ENCODE peak calls at places on chromosomes 12 and 14, in eight cellular contexts. X is right cardiac atrium, R is lower lobe of right lung, I is left ventricle myocardium inferior, T is iPS DF 6.9, D is substantia nigra, E is esophagus squamous epithelium, M is H9. A is an unnamed sample.

GRCh38 chr14:43790681-43791080 is 716.4 kb downstream of the FSCB start:
- DNase-seq in X (no peak), R (no peak), I (no peak), T (no peak), D (no peak), E (no peak), M (no peak), A (no peak)

GRCh38 chr12:100145643-100146042 is 3.0 kb upstream of the BLTP3B start:
- DNase-seq in X (no peak), R (no peak), I (no peak), T (no peak), D (no peak), E (no peak), M (no peak), A (no peak)

GRCh38 chr12:16112626-16113560 is 164.6 kb downstream of the SLC15A5 start:
- DNase-seq in X (peak), R (no peak), I (no peak), T (peak), D (no peak), E (no peak), M (peak), A (peak)

GRCh38 chr12:51905507-51906438 is 1.5 kb upstream of the ACVRL1 start:
- DNase-seq in X (peak), R (peak), I (peak), T (no peak), D (no peak), E (no peak), M (no peak), A (peak)

GRCh38 chr14:24806061-24806678 is 172.2 kb upstream of the GZMB start:
- DNase-seq in X (peak), R (peak), I (peak), T (peak), D (no peak), E (no peak), M (peak), A (peak)

GRCh38 chr14:101980700-101981099 is 16.3 kb downstream of the DYNC1H1 start:
- DNase-seq in X (no peak), R (no peak), I (no peak), T (no peak), D (no peak), E (no peak), M (no peak), A (no peak)

GRCh38 chr12:34292736-34293625 is 270.7 kb downstream of the ALG10 start:
- DNase-seq in X (no peak), R (peak), I (peak), T (no peak), D (no peak), E (no peak), M (no peak), A (peak)

GRCh38 chr12:53478865-53479264 is 20.4 kb downstream of the MAP3K12 start:
- DNase-seq in X (no peak), R (no peak), I (no peak), T (no peak), D (no peak), E (no peak), M (no peak), A (no peak)

GRCh38 chr12:41277019-41277770 is 89.1 kb downstream of the PDZRN4 start:
- DNase-seq in X (no peak), R (no peak), I (no peak), T (peak), D (no peak), E (no peak), M (no peak), A (peak)

GRCh38 chr12:13135336-13136178 is 32.1 kb upstream of the GSG1 start:
- DNase-seq in X (peak), R (peak), I (no peak), T (no peak), D (no peak), E (no peak), M (peak), A (no peak)

GRCh38 chr12:121794532-121795028 is 1.1 kb upstream of the RHOF start:
- DNase-seq in X (peak), R (no peak), I (no peak), T (no peak), D (no peak), E (no peak), M (no peak), A (no peak)

GRCh38 chr12:6699989-6700645 is 498 bp downstream of the PIANP start:
- DNase-seq in X (no peak), R (no peak), I (no peak), T (no peak), D (no peak), E (no peak), M (peak), A (peak)

GRCh38 chr14:69333791-69334337 is 64.2 kb downstream of the ERH start:
- DNase-seq in X (no peak), R (no peak), I (no peak), T (no peak), D (no peak), E (no peak), M (no peak), A (no peak)

GRCh38 chr14:88872976-88873375 is 48.5 kb downstream of the TTC8 start:
- DNase-seq in X (no peak), R (no peak), I (no peak), T (no peak), D (no peak), E (no peak), M (no peak), A (no peak)

GRCh38 chr14:104642540-104642868 is 37.9 kb upstream of the TMEM179 start:
- DNase-seq in X (no peak), R (no peak), I (no peak), T (no peak), D (no peak), E (no peak), M (no peak), A (no peak)

GRCh38 chr12:6953417-6954315 is 2.5 kb downstream of the PTPN6 start:
- DNase-seq in X (peak), R (peak), I (peak), T (no peak), D (no peak), E (no peak), M (no peak), A (peak)

GRCh38 chr12:5870183-5870582 is 74.9 kb downstream of the ANO2 start:
- DNase-seq in X (no peak), R (no peak), I (no peak), T (no peak), D (no peak), E (no peak), M (peak), A (no peak)

GRCh38 chr14:89283327-89284060 is 133.5 kb downstream of the FOXN3 start:
- DNase-seq in X (no peak), R (no peak), I (no peak), T (no peak), D (no peak), E (no peak), M (no peak), A (no peak)

GRCh38 chr12:52819731-52820510 is 6.0 kb upstream of the KRT4 start:
- DNase-seq in X (no peak), R (no peak), I (no peak), T (no peak), D (no peak), E (no peak), M (no peak), A (no peak)

GRCh38 chr14:99688210-99688581 is 4.1 kb downstream of the CYP46A1 start:
- DNase-seq in X (no peak), R (no peak), I (no peak), T (no peak), D (no peak), E (no peak), M (no peak), A (no peak)

GRCh38 chr14:99125616-99126431 is 146.2 kb downstream of the BCL11B start:
- DNase-seq in X (no peak), R (no peak), I (no peak), T (no peak), D (no peak), E (no peak), M (no peak), A (peak)

GRCh38 chr14:104874571-104875411 is 9.7 kb downstream of the CEP170B start:
- DNase-seq in X (peak), R (no peak), I (no peak), T (no peak), D (no peak), E (no peak), M (no peak), A (no peak)

GRCh38 chr12:50569321-50569720 is 64.5 kb downstream of the DIP2B start:
- DNase-seq in X (no peak), R (no peak), I (no peak), T (no peak), D (no peak), E (no peak), M (no peak), A (no peak)
- H3K27ac ChIP-seq in X (no peak), R (peak), I (peak), T (no peak), D (no peak), E (peak), M (no peak), A (no peak)

DNA sequence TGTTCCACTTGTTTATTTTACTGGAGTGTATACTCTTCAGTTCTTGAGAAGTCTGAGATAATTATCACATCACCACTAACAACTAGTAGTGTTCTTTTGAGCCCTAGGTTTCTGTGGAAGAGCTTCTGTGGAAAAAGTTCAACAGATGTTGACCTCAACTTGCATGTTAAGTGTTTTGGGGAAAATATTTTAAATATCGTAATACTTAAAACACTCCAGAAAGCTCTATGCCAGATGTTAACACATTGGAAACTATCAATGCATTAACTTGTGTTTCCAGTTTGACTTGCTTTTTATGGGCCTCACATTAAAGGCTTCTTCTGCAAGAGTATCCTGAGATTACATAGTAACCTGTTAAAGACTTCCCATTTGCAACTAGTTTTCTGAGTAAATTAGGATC is 173.1 kb downstream of the DUSP6 start:
- DNase-seq in X (no peak), R (no peak), I (no peak), T (no peak), D (no peak), E (no peak), M (no peak), A (no peak)
- H3K27ac ChIP-seq in X (no peak), R (no peak), I (peak), T (no peak), D (no peak), E (no peak), M (no peak), A (no peak)

GRCh38 chr14:65469903-65470302 is 57.4 kb downstream of the FUT8 start:
- DNase-seq in X (no peak), R (no peak), I (no peak), T (no peak), D (no peak), E (no peak), M (peak), A (no peak)

GRCh38 chr14:65465584-65465983 is 53.1 kb downstream of the FUT8 start:
- DNase-seq in X (no peak), R (no peak), I (no peak), T (no peak), D (no peak), E (no peak), M (no peak), A (no peak)

GRCh38 chr14:65472189-65472588 is 59.7 kb downstream of the FUT8 start:
- DNase-seq in X (no peak), R (no peak), I (no peak), T (no peak), D (no peak), E (no peak), M (peak), A (no peak)

GRCh38 chr14:65471038-65471878 is 58.7 kb downstream of the FUT8 start:
- DNase-seq in X (no peak), R (no peak), I (no peak), T (no peak), D (no peak), E (no peak), M (no peak), A (no peak)

GRCh38 chr14:65470404-65470880 is 57.9 kb downstream of the FUT8 start:
- DNase-seq in X (no peak), R (no peak), I (no peak), T (no peak), D (no peak), E (no peak), M (peak), A (no peak)
- H3K27ac ChIP-seq in X (no peak), R (no peak), I (no peak), T (no peak), D (peak), E (no peak), M (no peak), A (no peak)

DNA sequence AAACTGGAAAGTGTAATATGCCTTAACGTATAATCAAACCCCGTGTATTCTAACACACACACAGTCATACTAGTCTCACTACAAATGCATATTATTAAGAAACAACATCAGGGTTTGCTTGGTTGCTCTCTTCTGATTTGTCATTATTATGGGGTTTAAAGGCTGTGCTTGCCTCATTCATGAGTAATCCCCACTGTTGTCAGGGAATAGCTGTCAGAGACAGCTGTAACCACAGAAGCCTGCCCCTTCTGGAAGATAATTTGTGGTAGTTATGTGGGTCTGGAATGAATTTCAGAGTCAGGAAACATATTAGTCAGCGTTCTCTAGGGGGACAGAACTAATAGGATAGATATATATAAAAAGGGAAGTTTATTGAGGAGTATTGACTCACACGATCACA is 456.9 kb upstream of the TMEM132C start:
- DNase-seq in X (no peak), R (no peak), I (no peak), T (no peak), D (no peak), E (no peak), M (no peak), A (peak)
- H3K27ac ChIP-seq in X (no peak), R (no peak), I (peak), T (no peak), D (no peak), E (no peak), M (no peak), A (peak)

A was measured in SJCRH30.